ENCODE peak calls at places on chromosome 2, in six cellular contexts. Y, G, V, R, O and U are unnamed samples.

GRCh38 chr2:68251855-68252406 is 401 bp downstream of the PPP3R1 start:
- DNase-seq in Y (no peak), G (peak), V (peak), R (peak), O (no peak), U (peak)

GRCh38 chr2:42618972-42619371 is 50.5 kb downstream of the MTA3 start:
- DNase-seq in Y (peak), G (no peak), V (no peak), R (no peak), O (no peak), U (no peak)

GRCh38 chr2:238144262-238144661 is 5.8 kb downstream of the KLHL30 start:
- DNase-seq in Y (no peak), G (no peak), V (no peak), R (no peak), O (no peak), U (no peak)

GRCh38 chr2:227152093-227152766 is 11.8 kb downstream of the COL4A4 start:
- DNase-seq in Y (no peak), G (no peak), V (no peak), R (no peak), O (no peak), U (no peak)

GRCh38 chr2:160278889-160279196 is 78.8 kb upstream of the ITGB6 start:
- DNase-seq in Y (peak), G (no peak), V (no peak), R (no peak), O (no peak), U (no peak)

GRCh38 chr2:105445498-105445897 is 46.6 kb upstream of the FHL2 start:
- DNase-seq in Y (no peak), G (no peak), V (no peak), R (no peak), O (no peak), U (no peak)

GRCh38 chr2:63692002-63692606 is 103.3 kb downstream of the MDH1 start:
- DNase-seq in Y (peak), G (no peak), V (no peak), R (no peak), O (no peak), U (no peak)

GRCh38 chr2:31270136-31270535 is 36.2 kb downstream of the EHD3 start:
- DNase-seq in Y (peak), G (no peak), V (no peak), R (no peak), O (no peak), U (no peak)

GRCh38 chr2:28325567-28326468 is 66.8 kb upstream of the FOSL2 start:
- DNase-seq in Y (no peak), G (no peak), V (no peak), R (peak), O (no peak), U (peak)

GRCh38 chr2:143808166-143808565 is 678.9 kb downstream of the ARHGAP15 start:
- DNase-seq in Y (peak), G (no peak), V (no peak), R (no peak), O (no peak), U (no peak)

GRCh38 chr2:80545420-80546192 is 241.1 kb upstream of the LRRTM1 start:
- DNase-seq in Y (no peak), G (no peak), V (no peak), R (no peak), O (no peak), U (no peak)

GRCh38 chr2:86453838-86454237 is 12.7 kb downstream of the KDM3A start:
- DNase-seq in Y (peak), G (peak), V (no peak), R (no peak), O (no peak), U (no peak)

GRCh38 chr2:100299548-100299947 is 22.8 kb downstream of the LONRF2 start:
- DNase-seq in Y (no peak), G (no peak), V (no peak), R (no peak), O (no peak), U (no peak)

GRCh38 chr2:203327582-203327917 is 644 bp upstream of the ABI2 start:
- DNase-seq in Y (no peak), G (no peak), V (no peak), R (no peak), O (no peak), U (no peak)

GRCh38 chr2:60285476-60286316 is 267.8 kb downstream of the BCL11A start:
- DNase-seq in Y (no peak), G (no peak), V (no peak), R (no peak), O (no peak), U (no peak)

GRCh38 chr2:19045151-19045550 is 313.3 kb downstream of the OSR1 start:
- DNase-seq in Y (no peak), G (no peak), V (no peak), R (no peak), O (no peak), U (no peak)

GRCh38 chr2:99571609-99572344 is 82.0 kb upstream of the REV1 start:
- DNase-seq in Y (no peak), G (no peak), V (no peak), R (no peak), O (no peak), U (no peak)

GRCh38 chr2:157777425-157777824 is 98.7 kb downstream of the ACVR1 start:
- DNase-seq in Y (peak), G (peak), V (peak), R (no peak), O (peak), U (no peak)

GRCh38 chr2:240999873-241000541 is 1.6 kb downstream of the SNED1 start:
- DNase-seq in Y (no peak), G (peak), V (no peak), R (peak), O (no peak), U (peak)

GRCh38 chr2:149586063-149586462 is 1.5 kb downstream of the MMADHC start:
- DNase-seq in Y (no peak), G (no peak), V (no peak), R (no peak), O (no peak), U (no peak)

GRCh38 chr2:240558229-240558885 is 569 bp upstream of the ANKMY1 start:
- DNase-seq in Y (no peak), G (no peak), V (no peak), R (peak), O (no peak), U (no peak)

GRCh38 chr2:192148620-192149321 is 46.0 kb downstream of the TMEFF2 start:
- DNase-seq in Y (peak), G (peak), V (no peak), R (no peak), O (no peak), U (no peak)

GRCh38 chr2:154692927-154693326 is 5.6 kb upstream of the KCNJ3 start:
- DNase-seq in Y (peak), G (no peak), V (no peak), R (no peak), O (no peak), U (no peak)

GRCh38 chr2:56380861-56381260 is 197.1 kb downstream of the CCDC85A start:
- DNase-seq in Y (no peak), G (no peak), V (no peak), R (no peak), O (no peak), U (no peak)

GRCh38 chr2:142131016-142131714 is at the start of gene LRP1B:
- DNase-seq in Y (peak), G (peak), V (no peak), R (peak), O (peak), U (no peak)

GRCh38 chr2:151071382-151071781 is 190.3 kb downstream of the RBM43 start:
- DNase-seq in Y (peak), G (peak), V (no peak), R (no peak), O (no peak), U (no peak)

GRCh38 chr2:150853258-150853657 is 365.8 kb upstream of the RND3 start:
- DNase-seq in Y (no peak), G (no peak), V (no peak), R (no peak), O (no peak), U (no peak)

GRCh38 chr2:40415391-40415790 is 36.5 kb downstream of the SLC8A1 start:
- DNase-seq in Y (no peak), G (no peak), V (no peak), R (no peak), O (no peak), U (no peak)

GRCh38 chr2:142673836-142674235 is 203.6 kb upstream of the KYNU start:
- DNase-seq in Y (no peak), G (no peak), V (no peak), R (no peak), O (no peak), U (no peak)

GRCh38 chr2:3659447-3660432 is 1.7 kb downstream of the ALLC start:
- DNase-seq in Y (peak), G (peak), V (no peak), R (peak), O (no peak), U (no peak)

GRCh38 chr2:152097291-152098032 is 1.4 kb downstream of the CACNB4 start:
- DNase-seq in Y (peak), G (peak), V (no peak), R (no peak), O (peak), U (no peak)

GRCh38 chr2:241812730-241813079 is 3.7 kb downstream of the NEU4 start:
- DNase-seq in Y (no peak), G (no peak), V (peak), R (no peak), O (peak), U (peak)

GRCh38 chr2:210654091-210654490 is 97.7 kb downstream of the CPS1 start:
- DNase-seq in Y (no peak), G (no peak), V (no peak), R (no peak), O (no peak), U (no peak)

DNA sequence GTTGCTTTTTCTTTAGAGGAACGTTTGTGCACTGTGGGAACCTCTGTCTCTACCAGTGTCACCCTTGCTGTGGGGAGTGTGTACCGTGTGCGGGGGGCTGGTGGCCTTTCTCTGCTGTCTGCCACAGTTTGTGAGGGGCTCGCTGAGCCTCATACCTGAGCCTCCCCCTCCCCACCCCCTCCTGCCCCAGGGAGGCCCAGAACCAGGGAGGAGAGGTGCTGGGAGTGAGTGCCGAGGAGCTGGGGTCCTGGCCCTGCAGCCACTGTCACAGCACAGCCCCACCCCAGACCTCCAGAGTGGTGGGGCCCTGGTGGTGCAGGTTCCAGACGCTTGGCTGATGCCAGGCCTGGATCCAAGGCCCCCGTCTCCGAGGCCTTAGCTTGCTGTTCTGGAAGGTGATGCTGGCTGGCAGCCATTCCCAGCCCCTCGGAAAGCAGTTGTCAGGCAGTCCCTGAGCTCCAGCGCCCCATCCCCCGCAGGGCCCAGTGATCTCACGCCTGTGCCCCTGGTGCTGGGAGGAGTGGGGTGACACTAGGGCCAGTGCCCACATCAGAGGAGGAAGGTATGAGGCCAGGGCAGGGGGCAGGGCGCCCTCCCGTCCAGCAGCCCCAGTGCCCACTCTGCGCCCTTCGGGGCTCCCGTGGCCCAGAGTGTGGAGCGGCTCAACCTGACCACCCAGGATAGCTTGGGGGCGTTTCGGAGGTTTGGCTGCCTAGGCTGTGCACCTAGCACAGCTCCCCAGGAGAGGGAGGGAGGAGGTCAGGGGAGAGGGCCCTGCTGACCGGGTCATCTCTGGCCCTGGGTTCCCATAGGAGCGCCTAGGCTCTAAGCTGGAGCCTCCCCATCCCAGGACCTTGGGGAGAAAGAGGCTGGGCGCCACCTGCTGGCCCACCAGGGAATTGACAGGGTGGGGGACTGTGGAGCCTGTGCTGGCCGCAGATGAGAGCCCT is 53.0 kb upstream of the ALPP start:
- DNase-seq in Y (peak), G (peak), V (peak), R (peak), O (peak), U (peak)
- TF ChIP-seq CTCF in Y (peak), G (peak), V (peak), R (peak), O (peak), U (peak)

GRCh38 chr2:134599236-134599635 is 119.6 kb downstream of the TMEM163 start:
- DNase-seq in Y (no peak), G (no peak), V (no peak), R (no peak), O (no peak), U (no peak)
- H3K4me3 ChIP-seq in Y (no peak), G (no peak), V (no peak), R (no peak), O (no peak), U (no peak)

GRCh38 chr2:82234283-82234682 is 1929.7 kb upstream of the LRRTM1 start:
- DNase-seq in Y (no peak), G (no peak), V (no peak), R (no peak), O (no peak), U (no peak)
- TF ChIP-seq CTCF in Y (no peak), G (no peak), V (no peak), R (no peak), O (no peak), U (no peak)

GRCh38 chr2:207255565-207255964 is 89.8 kb upstream of the KLF7 start:
- DNase-seq in Y (no peak), G (no peak), V (no peak), R (no peak), O (no peak), U (no peak)
- H3K4me3 ChIP-seq in Y (no peak), G (no peak), V (no peak), R (no peak), O (no peak), U (no peak)

GRCh38 chr2:96304606-96305005 is 740 bp downstream of the SNRNP200 start:
- DNase-seq in Y (no peak), G (no peak), V (no peak), R (no peak), O (no peak), U (no peak)

GRCh38 chr2:96308248-96308647 is 2.9 kb upstream of the SNRNP200 start:
- DNase-seq in Y (no peak), G (no peak), V (no peak), R (no peak), O (no peak), U (no peak)

GRCh38 chr2:96305979-96306308 is 598 bp upstream of the SNRNP200 start:
- DNase-seq in Y (no peak), G (no peak), V (no peak), R (no peak), O (no peak), U (no peak)

GRCh38 chr2:96306370-96306769 is 1.0 kb upstream of the SNRNP200 start:
- DNase-seq in Y (no peak), G (no peak), V (no peak), R (no peak), O (no peak), U (no peak)

DNA sequence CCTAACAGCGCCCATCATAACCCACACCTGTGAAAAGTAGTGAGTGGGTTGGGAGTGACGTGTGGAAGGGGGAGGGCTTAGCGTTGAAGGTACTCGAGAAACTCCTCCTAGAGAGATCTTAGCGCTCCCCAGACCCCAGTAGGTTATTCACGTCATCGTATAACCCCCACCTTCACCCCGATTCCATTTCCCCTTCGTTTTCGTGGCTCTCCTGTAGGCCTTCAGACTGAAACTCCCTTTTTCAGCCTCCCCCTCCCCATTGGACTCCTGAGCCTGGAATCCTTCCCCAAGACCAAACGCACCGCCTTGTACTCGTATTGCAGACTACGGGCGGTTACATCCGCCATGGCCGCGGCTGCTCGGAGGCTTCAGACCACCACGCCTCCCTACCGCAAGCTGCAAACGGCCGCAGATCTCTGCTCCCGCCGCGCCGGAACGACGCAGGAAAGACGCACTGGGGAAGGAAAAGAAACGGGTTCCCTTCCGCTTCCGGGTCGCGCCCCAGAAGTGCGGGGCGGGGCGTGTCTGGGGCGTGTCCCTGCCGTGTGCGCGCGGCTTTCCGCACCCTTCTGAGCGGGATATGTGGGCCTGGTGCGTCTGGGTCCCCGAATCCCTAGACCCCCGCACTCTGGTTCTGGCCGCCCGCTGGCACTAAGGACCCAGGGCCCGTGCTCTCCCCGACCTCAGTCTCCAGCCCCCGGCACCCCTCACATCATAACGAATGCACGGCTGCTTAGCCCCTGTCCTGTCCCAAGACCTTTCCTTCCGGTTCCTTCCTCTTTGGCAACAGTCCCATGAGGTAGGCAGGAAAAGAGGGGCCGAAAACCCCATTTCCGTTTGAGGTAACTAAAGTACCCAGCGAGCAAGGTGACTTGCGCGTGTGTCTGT is at the start of gene SNRNP200:
- DNase-seq in Y (peak), G (peak), V (peak), R (peak), O (peak), U (peak)
- TF ChIP-seq CTCF in Y (no peak), G (no peak), V (no peak), R (no peak), O (no peak), U (no peak)

DNA sequence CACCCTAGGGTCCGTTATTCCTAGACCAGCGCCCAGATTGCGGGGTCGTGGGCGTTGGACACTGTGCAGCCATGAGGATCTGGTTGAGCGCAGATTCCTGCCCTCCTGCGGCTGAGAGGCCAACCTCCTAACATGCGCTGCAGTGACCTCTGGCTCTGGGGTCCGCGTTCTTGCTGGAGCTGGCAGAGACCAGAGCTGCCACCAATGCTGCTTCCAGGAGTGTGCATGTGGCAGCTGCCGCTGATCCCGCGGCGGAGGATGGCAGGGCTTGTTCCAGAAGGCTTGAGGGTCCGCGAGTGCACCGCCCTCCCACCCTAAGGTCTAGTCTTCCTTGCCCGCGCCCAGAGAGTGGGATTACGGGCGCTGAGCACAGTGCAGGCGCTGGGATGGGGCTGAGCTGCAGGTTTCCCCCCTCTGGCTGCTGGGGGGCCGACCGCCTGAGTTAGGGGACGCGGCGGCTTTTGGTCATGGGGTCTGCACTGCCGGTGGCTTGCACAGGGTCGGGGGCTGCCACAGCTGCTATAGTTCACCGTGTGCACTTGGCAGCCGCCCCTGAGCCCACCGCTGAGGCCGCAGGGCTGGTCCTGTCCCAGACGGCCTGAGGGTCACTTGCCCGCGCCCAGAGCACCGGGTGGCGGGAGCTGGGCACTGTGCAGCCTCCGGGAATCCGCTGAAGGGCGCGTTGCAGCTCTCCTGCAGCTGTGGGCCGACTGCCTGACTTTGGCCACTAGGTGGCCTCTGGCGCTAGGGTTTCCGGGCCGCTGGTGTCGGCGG is 145.9 kb downstream of the CCDC74A start:
- DNase-seq in Y (peak), G (peak), V (peak), R (peak), O (peak), U (peak)
- H3K4me3 ChIP-seq in Y (peak), G (peak), V (peak), R (peak), O (peak), U (peak)

GRCh38 chr2:83585250-83585649 is 873.8 kb downstream of the SUCLG1 start:
- DNase-seq in Y (no peak), G (no peak), V (no peak), R (no peak), O (no peak), U (no peak)

GRCh38 chr2:83582589-83582988 is 876.5 kb downstream of the SUCLG1 start:
- DNase-seq in Y (no peak), G (no peak), V (no peak), R (no peak), O (no peak), U (no peak)

GRCh38 chr2:83584674-83585073 is 874.4 kb downstream of the SUCLG1 start:
- DNase-seq in Y (no peak), G (no peak), V (no peak), R (no peak), O (no peak), U (no peak)

DNA sequence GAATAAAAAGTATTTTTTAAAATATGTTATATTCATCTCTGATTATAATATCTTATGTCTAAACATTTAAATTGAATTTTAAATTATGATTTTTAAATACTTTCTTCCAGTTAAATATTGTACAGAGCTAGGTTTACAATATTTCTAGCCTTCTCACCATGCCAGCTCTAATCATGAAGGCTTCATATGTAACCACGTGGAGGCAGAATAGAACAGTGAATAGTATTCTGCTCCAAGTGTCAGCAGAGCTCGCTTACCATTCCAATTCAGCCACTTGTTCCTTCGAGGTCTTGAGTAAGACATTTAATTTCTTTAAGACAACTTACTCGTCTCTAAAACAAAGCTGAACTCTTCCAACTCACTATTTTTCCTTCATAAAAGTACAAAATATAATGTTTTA is 871.8 kb downstream of the SUCLG1 start:
- DNase-seq in Y (no peak), G (no peak), V (no peak), R (no peak), O (no peak), U (no peak)
- TF ChIP-seq CTCF in Y (no peak), G (no peak), V (no peak), R (no peak), O (no peak), U (no peak)